ENCODE peak calls at places on chromosomes 7 and 10, in seven cellular contexts. U is CD4-positive, alpha-beta T cell; M is endodermal cell; G is hepatocyte; L is OCI-LY7; F is kidney; B is BE2C. E is an unnamed sample. For H3K9me3, the result is how much of the 10 kb centered on the place peaks cover.

GRCh38 chr10:131167036-131167860 is 144.3 kb downstream of the TCERG1L start:
- DNase-seq in U (no peak), M (peak), G (no peak), L (no peak), F (no peak), B (no peak), E (no peak)

GRCh38 chr10:91046891-91047290 is 126.0 kb upstream of the ANKRD1 start:
- DNase-seq in U (no peak), M (no peak), G (no peak), L (no peak), F (no peak), B (no peak), E (no peak)

GRCh38 chr10:108454793-108455192 is 1290.3 kb upstream of the SORCS1 start:
- DNase-seq in U (no peak), M (no peak), G (no peak), L (no peak), F (no peak), B (no peak), E (no peak)

GRCh38 chr10:3639546-3639945 is 145.5 kb downstream of the KLF6 start:
- DNase-seq in U (no peak), M (no peak), G (no peak), L (no peak), F (no peak), B (no peak), E (no peak)

GRCh38 chr10:5259952-5260578 is 63.4 kb downstream of the AKR1C4 start:
- DNase-seq in U (no peak), M (no peak), G (no peak), L (no peak), F (no peak), B (no peak), E (no peak)

GRCh38 chr7:44195901-44196300 is 4.9 kb upstream of the YKT6 start:
- DNase-seq in U (no peak), M (no peak), G (no peak), L (no peak), F (no peak), B (no peak), E (no peak)

GRCh38 chr10:91880310-91880709 is 29.0 kb downstream of the FGFBP3 start:
- DNase-seq in U (no peak), M (peak), G (peak), L (no peak), F (no peak), B (no peak), E (no peak)

GRCh38 chr7:47180268-47180826 is 401.6 kb downstream of the TNS3 start:
- DNase-seq in U (no peak), M (peak), G (peak), L (peak), F (no peak), B (peak), E (no peak)

GRCh38 chr7:73387908-73388414 is 45.6 kb upstream of the FZD9 start:
- DNase-seq in U (no peak), M (no peak), G (no peak), L (no peak), F (no peak), B (no peak), E (no peak)

GRCh38 chr10:123997486-123998196 is 95.8 kb downstream of the CHST15 start:
- DNase-seq in U (no peak), M (no peak), G (peak), L (no peak), F (peak), B (no peak), E (no peak)

GRCh38 chr10:107409517-107409916 is 245.0 kb upstream of the SORCS1 start:
- DNase-seq in U (no peak), M (peak), G (peak), L (peak), F (no peak), B (peak), E (no peak)

GRCh38 chr10:78267070-78267469 is 233.4 kb downstream of the RPS24 start:
- DNase-seq in U (no peak), M (no peak), G (no peak), L (no peak), F (no peak), B (peak), E (no peak)

GRCh38 chr7:98802781-98803110 is 67.1 kb downstream of the TMEM130 start:
- DNase-seq in U (no peak), M (no peak), G (no peak), L (peak), F (no peak), B (no peak), E (no peak)

GRCh38 chr10:5666324-5667220 is at the start of gene ASB13:
- DNase-seq in U (peak), M (peak), G (peak), L (peak), F (peak), B (peak), E (peak)

GRCh38 chr7:255038-255435 is 34.9 kb upstream of the FOXL3 start:
- DNase-seq in U (no peak), M (no peak), G (no peak), L (no peak), F (peak), B (no peak), E (no peak)

GRCh38 chr7:142381727-142382409 is 124.0 kb upstream of the PRSS58 start:
- DNase-seq in U (no peak), M (no peak), G (no peak), L (no peak), F (peak), B (no peak), E (no peak)

GRCh38 chr7:108009873-108010272 is 6.9 kb upstream of the LAMB1 start:
- DNase-seq in U (no peak), M (no peak), G (no peak), L (no peak), F (no peak), B (no peak), E (no peak)

GRCh38 chr7:84372155-84372621 is 177.6 kb upstream of the SEMA3A start:
- DNase-seq in U (no peak), M (no peak), G (no peak), L (no peak), F (no peak), B (no peak), E (no peak)

GRCh38 chr7:82325416-82325815 is 118.2 kb downstream of the CACNA2D1 start:
- DNase-seq in U (no peak), M (no peak), G (no peak), L (no peak), F (no peak), B (no peak), E (no peak)

GRCh38 chr10:21272585-21273399 is 252.7 kb downstream of the SKIDA1 start:
- DNase-seq in U (no peak), M (no peak), G (no peak), L (no peak), F (no peak), B (no peak), E (no peak)

GRCh38 chr10:3484306-3485187 is 300.5 kb downstream of the KLF6 start:
- DNase-seq in U (no peak), M (no peak), G (no peak), L (peak), F (no peak), B (no peak), E (no peak)

GRCh38 chr10:45652511-45652910 is 20.1 kb downstream of the ZFAND4 start:
- DNase-seq in U (no peak), M (no peak), G (no peak), L (no peak), F (no peak), B (no peak), E (no peak)

GRCh38 chr10:97572214-97572989 is at the start of gene ANKRD2:
- DNase-seq in U (peak), M (peak), G (peak), L (peak), F (peak), B (peak), E (peak)

GRCh38 chr7:134910214-134910890 is 76.0 kb upstream of the AGBL3 start:
- DNase-seq in U (no peak), M (no peak), G (peak), L (no peak), F (no peak), B (no peak), E (no peak)

GRCh38 chr7:80369321-80369720 is 142.5 kb downstream of the GNAT3 start:
- DNase-seq in U (no peak), M (no peak), G (no peak), L (no peak), F (no peak), B (no peak), E (no peak)

GRCh38 chr10:86443936-86444335 is 77.3 kb upstream of the GRID1 start:
- DNase-seq in U (no peak), M (no peak), G (no peak), L (no peak), F (no peak), B (no peak), E (no peak)

GRCh38 chr10:6924166-6924565 is 344.1 kb upstream of the PRKCQ start:
- DNase-seq in U (no peak), M (no peak), G (no peak), L (no peak), F (no peak), B (no peak), E (no peak)

GRCh38 chr10:130301026-130301892 is 165.1 kb downstream of the GLRX3 start:
- DNase-seq in U (peak), M (no peak), G (no peak), L (no peak), F (peak), B (no peak), E (peak)

GRCh38 chr7:22457471-22457870 is 42.5 kb downstream of the STEAP1B start:
- DNase-seq in U (no peak), M (no peak), G (no peak), L (no peak), F (no peak), B (no peak), E (no peak)

GRCh38 chr10:89525556-89525955 is 9.8 kb downstream of the SLC16A12 start:
- DNase-seq in U (no peak), M (no peak), G (no peak), L (no peak), F (no peak), B (no peak), E (no peak)

GRCh38 chr7:3217166-3217565 is 83.9 kb upstream of the SDK1 start:
- DNase-seq in U (no peak), M (no peak), G (peak), L (no peak), F (no peak), B (no peak), E (no peak)

GRCh38 chr10:42962902-42963231 is 114.0 kb upstream of the RET start:
- DNase-seq in U (no peak), M (no peak), G (no peak), L (no peak), F (peak), B (no peak), E (no peak)

GRCh38 chr7:100720645-100721504 is 607 bp downstream of the EPO start:
- DNase-seq in U (no peak), M (peak), G (no peak), L (no peak), F (no peak), B (no peak), E (no peak)

DNA sequence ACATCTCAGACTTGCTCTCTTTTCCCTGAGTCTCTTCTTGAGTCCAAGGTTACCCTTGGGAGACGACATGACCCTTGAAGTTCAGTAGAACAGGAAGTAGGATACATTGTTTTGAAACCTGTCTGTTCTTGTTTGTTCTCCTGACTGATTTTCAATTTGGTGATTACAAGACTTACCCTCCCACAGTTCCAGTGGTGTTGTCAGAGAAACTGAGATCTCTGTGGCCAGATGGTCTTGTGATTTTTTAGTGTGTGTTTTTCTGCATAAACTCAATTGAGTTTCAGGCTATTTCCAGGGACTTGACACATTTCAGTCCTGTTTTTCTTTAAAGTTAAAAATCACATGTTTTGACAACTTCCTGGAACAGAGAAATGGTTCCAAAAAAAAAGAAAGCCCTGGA is 22.3 kb downstream of the PIK3CG start:
- DNase-seq in U (no peak), M (no peak), G (no peak), L (no peak), F (no peak), B (no peak), E (no peak)
- TF ChIP-seq CTCF in U (no peak), M (no peak), G (no peak), L (no peak), F (no peak), B (no peak), E (no peak)

DNA sequence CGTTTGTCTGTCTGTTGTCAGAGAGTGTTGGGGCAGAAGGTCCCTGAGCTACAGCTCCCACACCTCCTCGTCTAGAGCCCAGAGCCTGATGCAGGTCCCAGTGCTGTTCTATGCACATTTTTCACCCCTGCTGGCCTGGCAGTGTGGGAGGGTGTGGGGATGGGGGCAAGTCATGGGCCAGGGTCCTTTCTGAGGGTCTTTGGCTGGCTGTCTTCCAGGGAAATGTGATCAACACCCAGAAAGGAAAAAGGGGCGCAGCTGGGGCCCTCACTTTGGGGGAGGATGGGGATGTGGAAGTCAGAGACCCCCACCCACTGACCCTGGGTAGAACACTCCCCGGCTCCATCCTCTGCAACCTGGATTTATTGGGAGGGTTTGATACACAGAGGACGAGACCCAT is 50.0 kb upstream of the ZNF716 start:
- DNase-seq in U (no peak), M (no peak), G (no peak), L (no peak), F (peak), B (no peak), E (no peak)
- H3K9me3 ChIP-seq in U (under half), M (half or more), G (under half), L (under half), F (under half), B (under half), E (under half)

DNA sequence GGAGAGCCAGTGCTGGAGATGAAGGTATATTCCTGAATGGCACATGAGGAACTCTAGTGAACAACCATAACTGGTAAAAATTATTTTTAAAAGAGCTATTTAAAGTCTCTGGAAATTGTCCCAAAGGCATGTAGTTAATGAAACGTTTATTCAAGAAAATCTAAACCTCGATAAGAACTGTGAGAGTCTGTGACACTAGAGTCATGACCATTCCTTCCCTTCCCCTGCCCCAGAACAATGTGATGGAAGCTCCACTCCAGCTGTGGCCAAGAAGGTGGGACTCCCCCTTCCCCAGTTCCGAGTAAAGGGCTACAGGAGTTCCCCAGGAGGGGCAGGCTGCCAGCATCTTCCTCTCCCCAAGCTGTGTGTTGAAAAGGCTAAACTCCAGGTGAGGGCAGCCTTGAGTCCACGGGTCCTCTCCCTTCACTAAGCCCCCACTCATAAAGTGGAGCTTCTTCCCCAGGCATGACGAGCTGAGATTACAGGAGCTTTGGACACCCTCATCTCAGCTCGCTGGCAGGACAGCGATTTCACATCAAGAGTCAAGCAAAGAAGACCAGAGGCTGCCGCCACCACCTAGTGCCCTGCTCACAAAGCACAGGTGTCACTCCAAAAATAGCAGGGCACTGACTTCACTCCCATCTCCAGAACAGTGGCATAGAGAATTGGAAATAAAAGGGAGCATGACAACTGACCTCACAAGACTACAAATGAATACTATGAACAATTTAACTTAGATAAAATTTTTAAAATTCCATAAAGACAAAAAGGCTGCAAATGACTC is 68.5 kb downstream of the NHLRC2 start:
- DNase-seq in U (no peak), M (peak), G (no peak), L (peak), F (no peak), B (no peak), E (no peak)
- TF ChIP-seq CTCF in U (no peak), M (peak), G (no peak), L (peak), F (no peak), B (no peak), E (no peak)

DNA sequence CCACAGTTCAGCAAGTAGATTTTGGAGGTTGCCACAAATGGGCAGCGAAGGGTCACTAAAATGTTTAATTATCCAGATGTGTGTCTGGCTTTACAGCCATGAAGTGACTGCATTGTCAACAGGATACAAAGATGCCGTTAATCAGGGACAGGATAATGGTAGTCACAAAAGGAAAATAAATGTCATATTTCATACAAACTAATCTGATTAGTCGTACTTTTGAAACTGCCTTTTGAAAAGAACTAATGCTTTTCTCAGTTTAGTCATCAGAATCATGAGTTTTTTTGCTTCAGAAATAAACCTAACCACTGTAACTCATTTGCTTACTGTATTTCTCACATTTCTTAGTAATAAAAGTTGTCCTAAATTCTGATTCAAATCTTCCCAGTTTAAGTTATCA is 22.2 kb upstream of the WNT16 start:
- DNase-seq in U (no peak), M (no peak), G (no peak), L (no peak), F (no peak), B (no peak), E (no peak)
- H3K9me3 ChIP-seq in U (under half), M (under half), G (under half), L (under half), F (under half), B (under half), E (under half)